ENCODE peak calls at places on chromosomes 11 and 22, in four cellular contexts. Q, O, T and E are unnamed samples.

GRCh38 chr22:32949719-32950118 is 108.5 kb downstream of the SYN3 start:
- DNase-seq in T (no peak), O (no peak), Q (no peak), E (no peak)

GRCh38 chr11:130037881-130038601 is 31.7 kb upstream of the APLP2 start:
- DNase-seq in T (no peak), O (peak), Q (no peak), E (no peak)

GRCh38 chr11:84319853-84320252 is 1033.7 kb upstream of the CCDC90B start:
- DNase-seq in Q (no peak), T (no peak), O (no peak), E (no peak)

GRCh38 chr22:37742374-37743092 is 45.7 kb downstream of the TRIOBP start:
- DNase-seq in O (no peak), Q (no peak), T (no peak), E (no peak)

GRCh38 chr11:118870396-118871343 is 13.0 kb upstream of the CXCR5 start:
- DNase-seq in O (peak), Q (no peak), T (no peak), E (peak)

GRCh38 chr22:50146440-50147228 is 23.9 kb upstream of the PANX2 start:
- DNase-seq in Q (peak), T (no peak), O (no peak), E (no peak)

GRCh38 chr11:110989734-110990133 is 255.8 kb upstream of the POU2AF2 start:
- DNase-seq in T (no peak), O (no peak), Q (no peak), E (peak)

GRCh38 chr11:86816251-86816726 is 15.9 kb downstream of the PRSS23 start:
- DNase-seq in Q (no peak), O (no peak), T (no peak), E (no peak)

GRCh38 chr22:26821854-26822253 is 164.5 kb downstream of the MIAT start:
- DNase-seq in T (no peak), Q (no peak), O (no peak), E (no peak)

GRCh38 chr11:12625438-12626071 is 48.7 kb upstream of the TEAD1 start:
- DNase-seq in T (peak), Q (no peak), O (no peak), E (no peak)

GRCh38 chr11:96394773-96395172 is 5.0 kb downstream of the JRKL start:
- DNase-seq in T (no peak), Q (no peak), O (no peak), E (no peak)

GRCh38 chr11:5625281-5625680 is 480 bp downstream of the TRIM34 start:
- DNase-seq in O (no peak), Q (no peak), T (no peak), E (no peak)

GRCh38 chr22:19750666-19751490 is 9.7 kb upstream of the TBX1 start:
- DNase-seq in O (no peak), Q (no peak), T (no peak), E (no peak)

GRCh38 chr11:17129003-17129402 is 51.5 kb upstream of the RPS13 start:
- DNase-seq in Q (no peak), O (no peak), T (no peak), E (no peak)

DNA sequence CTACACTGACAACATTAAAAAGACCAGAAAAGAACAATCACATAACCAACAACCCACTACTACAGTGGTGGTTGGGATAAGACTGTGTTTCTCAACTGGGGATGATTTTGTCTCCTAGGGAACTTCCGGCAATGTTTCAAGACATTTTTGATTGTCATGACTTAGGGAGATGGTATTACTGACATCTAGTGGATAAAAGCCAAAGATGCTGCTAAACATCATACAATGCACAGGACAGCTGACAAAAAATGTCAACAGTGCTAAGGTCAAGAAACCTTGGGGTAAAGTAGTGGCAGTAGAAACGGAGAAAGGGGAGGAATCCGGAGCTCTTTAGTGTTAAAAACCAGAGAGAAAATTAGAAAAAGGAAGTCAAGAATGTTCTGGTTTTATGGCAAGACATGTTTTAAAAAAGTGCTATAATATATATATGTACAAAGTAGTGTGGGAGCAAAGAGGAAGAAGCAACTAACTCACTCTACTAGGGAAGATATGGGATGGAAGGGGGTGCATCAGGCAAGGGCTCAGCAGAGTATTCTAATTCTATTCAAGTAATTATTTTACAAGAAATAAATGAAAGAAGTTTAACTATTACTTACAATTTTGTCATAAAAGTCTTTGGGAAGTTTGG is 37.2 kb downstream of the CKAP5 start:
- DNase-seq in O (peak), T (no peak), Q (no peak), E (no peak)
- TF ChIP-seq CTCF in O (peak), T (peak), Q (peak), E (peak)

DNA sequence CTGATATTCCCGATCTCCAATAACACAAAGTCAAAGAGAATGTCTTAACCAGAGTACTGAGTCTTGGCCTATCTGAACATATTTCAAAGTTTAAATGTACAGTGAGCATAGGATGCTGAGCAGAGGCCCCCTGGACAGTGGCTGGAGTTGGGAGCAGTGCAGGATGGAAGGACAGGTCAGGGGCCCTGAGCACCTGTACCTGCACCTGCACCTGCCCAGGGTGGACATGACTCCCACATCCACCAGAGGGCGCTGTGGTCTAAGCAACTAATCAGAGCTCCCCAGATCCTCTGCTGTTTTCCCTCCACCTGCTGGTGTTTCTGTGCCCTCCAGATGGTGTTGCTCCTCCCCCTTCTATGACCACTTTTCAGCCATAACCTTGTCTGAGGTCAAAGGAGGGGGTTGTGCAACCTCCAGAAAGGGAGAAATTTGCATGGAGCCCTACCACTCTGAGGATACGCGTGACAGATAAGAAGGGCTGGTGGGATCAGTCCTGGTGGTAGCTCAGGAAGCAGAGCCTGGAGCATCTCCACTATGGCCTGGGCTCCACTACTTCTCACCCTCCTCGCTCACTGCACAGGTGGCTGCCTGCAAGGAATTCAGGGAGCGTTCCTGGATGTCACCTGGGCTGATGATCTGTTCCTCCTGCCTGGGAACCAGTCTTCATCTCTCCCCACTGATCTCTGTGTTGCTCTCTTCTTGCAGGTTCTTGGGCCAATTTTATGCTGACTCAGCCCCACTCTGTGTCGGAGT is 49.1 kb upstream of the VPREB1 start:
- DNase-seq in T (no peak), O (peak), Q (peak), E (peak)
- TF ChIP-seq CTCF in T (peak), O (peak), Q (peak), E (peak)

GRCh38 chr22:41922940-41923594 is 3.5 kb downstream of the TNFRSF13C start:
- DNase-seq in Q (no peak), T (no peak), O (no peak), E (no peak)

GRCh38 chr22:41927813-41928212 is 1.2 kb upstream of the TNFRSF13C start:
- DNase-seq in O (peak), Q (no peak), T (no peak), E (no peak)

GRCh38 chr22:41923595-41924276 is 2.9 kb downstream of the TNFRSF13C start:
- DNase-seq in O (no peak), T (no peak), Q (no peak), E (no peak)

GRCh38 chr22:41928416-41929157 is 2.0 kb upstream of the TNFRSF13C start:
- DNase-seq in O (no peak), Q (no peak), T (no peak), E (no peak)

GRCh38 chr22:41925783-41926460 is 684 bp downstream of the TNFRSF13C start:
- DNase-seq in T (no peak), Q (peak), O (peak), E (no peak)
- TF ChIP-seq CTCF in T (peak), Q (peak), O (peak), E (peak)

DNA sequence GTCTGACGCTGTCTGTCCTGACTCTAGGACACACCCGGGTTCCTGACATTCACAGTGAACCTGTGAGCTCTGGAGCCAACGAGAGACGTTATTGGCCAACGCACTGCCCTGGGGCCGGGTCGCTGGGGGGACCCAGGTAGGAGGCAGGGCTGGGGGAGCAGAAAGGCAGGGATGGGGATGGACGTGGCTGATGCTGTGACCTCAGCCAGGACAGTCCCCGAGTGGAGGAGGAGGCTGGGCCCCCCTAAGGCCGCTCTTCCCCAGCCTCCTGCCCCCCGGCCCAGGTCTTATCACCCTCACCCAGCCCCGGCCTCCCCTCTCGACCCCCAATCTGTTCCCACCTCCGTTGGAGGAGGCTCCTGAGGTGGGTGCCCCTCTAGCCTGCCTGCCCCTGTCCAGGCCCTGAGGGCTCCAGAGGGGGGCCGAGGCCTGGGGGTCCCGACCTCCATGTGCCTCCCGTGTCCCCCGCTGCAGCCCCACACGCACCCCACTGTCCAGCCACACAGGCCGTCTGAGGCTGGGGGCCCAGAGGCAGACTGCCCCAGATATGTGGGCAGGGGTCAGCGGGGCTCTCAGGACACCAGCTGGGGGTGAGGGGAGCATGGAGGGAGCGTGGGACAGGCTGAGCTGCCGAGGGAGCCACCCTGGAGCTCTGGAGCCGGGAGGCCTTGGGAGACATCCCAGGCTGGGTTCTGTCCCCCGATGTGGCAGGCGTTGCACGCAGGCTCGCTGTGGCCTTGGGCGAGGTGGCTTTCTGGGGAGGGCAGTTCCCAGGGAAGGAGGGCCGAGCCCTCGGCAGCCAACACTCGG is 29.2 kb upstream of the MUC5AC start:
- DNase-seq in Q (no peak), T (no peak), O (no peak), E (no peak)
- TF ChIP-seq CTCF in Q (no peak), T (no peak), O (no peak), E (no peak)